ENCODE peak calls at places on chromosomes 1 and 21, in four cellular contexts. One of them, this sample, is unnamed.

GRCh38 chr1:5238351-5239123 is 584.1 kb downstream of the AJAP1 start:
- DNase-seq in HTR-8/SVneo: no peak
- DNase-seq in smooth muscle cell of the brain vasculature: no peak
- DNase-seq in HS-5: no peak
- DNase-seq in this sample: no peak

GRCh38 chr1:23742670-23743286 is 493 bp upstream of the ELOA start:
- DNase-seq in smooth muscle cell of the brain vasculature: no peak
- DNase-seq in HTR-8/SVneo: no peak
- DNase-seq in HS-5: no peak
- DNase-seq in this sample: no peak

GRCh38 chr1:160189649-160190625 is at the start of gene CASQ1:
- DNase-seq in HS-5: no peak
- DNase-seq in smooth muscle cell of the brain vasculature: no peak
- DNase-seq in HTR-8/SVneo: no peak
- DNase-seq in this sample: no peak

GRCh38 chr1:48552420-48552819 is 80.4 kb upstream of the SPATA6 start:
- DNase-seq in HS-5: no peak
- DNase-seq in HTR-8/SVneo: no peak
- DNase-seq in smooth muscle cell of the brain vasculature: no peak
- DNase-seq in this sample: no peak

GRCh38 chr1:171351961-171352360 is 38.0 kb downstream of the FMO4 start:
- DNase-seq in smooth muscle cell of the brain vasculature: no peak
- DNase-seq in HTR-8/SVneo: no peak
- DNase-seq in HS-5: no peak
- DNase-seq in this sample: no peak

GRCh38 chr1:116679091-116679827 is 11.7 kb upstream of the IGSF3 start:
- DNase-seq in smooth muscle cell of the brain vasculature: no peak
- DNase-seq in HS-5: no peak
- DNase-seq in HTR-8/SVneo: no peak
- DNase-seq in this sample: no peak

GRCh38 chr1:82392946-82393345 is 592.2 kb downstream of the ADGRL2 start:
- DNase-seq in HS-5: no peak
- DNase-seq in smooth muscle cell of the brain vasculature: no peak
- DNase-seq in HTR-8/SVneo: no peak
- DNase-seq in this sample: no peak

GRCh38 chr1:184965889-184966860 is 8.1 kb downstream of the NIBAN1 start:
- DNase-seq in HTR-8/SVneo: no peak
- DNase-seq in HS-5: no peak
- DNase-seq in smooth muscle cell of the brain vasculature: no peak
- DNase-seq in this sample: no peak

GRCh38 chr1:248863011-248863881 is 4.4 kb upstream of the ZNF692 start:
- DNase-seq in HTR-8/SVneo: peak
- DNase-seq in HS-5: no peak
- DNase-seq in smooth muscle cell of the brain vasculature: no peak
- DNase-seq in this sample: no peak

GRCh38 chr1:64361974-64362373 is 108.0 kb upstream of the CACHD1 start:
- DNase-seq in HTR-8/SVneo: no peak
- DNase-seq in smooth muscle cell of the brain vasculature: no peak
- DNase-seq in HS-5: no peak
- DNase-seq in this sample: no peak

GRCh38 chr1:35559317-35559944 is 1.8 kb downstream of the NCDN start:
- DNase-seq in HS-5: no peak
- DNase-seq in HTR-8/SVneo: no peak
- DNase-seq in smooth muscle cell of the brain vasculature: no peak
- DNase-seq in this sample: no peak

GRCh38 chr21:26391166-26391565 is 181.9 kb downstream of the CYYR1 start:
- DNase-seq in smooth muscle cell of the brain vasculature: no peak
- DNase-seq in HS-5: no peak
- DNase-seq in HTR-8/SVneo: no peak
- DNase-seq in this sample: no peak

GRCh38 chr1:25140073-25140797 is 92.1 kb downstream of the SYF2 start:
- DNase-seq in HS-5: no peak
- DNase-seq in smooth muscle cell of the brain vasculature: no peak
- DNase-seq in HTR-8/SVneo: no peak
- DNase-seq in this sample: no peak

GRCh38 chr1:100862591-100862990 is 32.1 kb downstream of the EXTL2 start:
- DNase-seq in HS-5: peak
- DNase-seq in smooth muscle cell of the brain vasculature: no peak
- DNase-seq in HTR-8/SVneo: no peak
- DNase-seq in this sample: peak

GRCh38 chr1:23178931-23179330 is 10.3 kb upstream of the LUZP1 start:
- DNase-seq in HS-5: no peak
- DNase-seq in smooth muscle cell of the brain vasculature: no peak
- DNase-seq in HTR-8/SVneo: no peak
- DNase-seq in this sample: no peak

GRCh38 chr1:185483647-185484450 is 166.8 kb upstream of the IVNS1ABP start:
- DNase-seq in HS-5: peak
- DNase-seq in smooth muscle cell of the brain vasculature: peak
- DNase-seq in HTR-8/SVneo: peak
- DNase-seq in this sample: peak

GRCh38 chr1:27569088-27569459 is 34.9 kb downstream of the AHDC1 start:
- DNase-seq in HS-5: no peak
- DNase-seq in smooth muscle cell of the brain vasculature: no peak
- DNase-seq in HTR-8/SVneo: no peak
- DNase-seq in this sample: no peak